ENCODE peak calls at places on chromosomes 2 and 18, in four cellular contexts. C, T, A and U are unnamed samples.

GRCh38 chr2:144596074-144596871 is 76.4 kb upstream of the ZEB2 start:
- DNase-seq in A (no peak), C (peak), T (peak), U (peak)

GRCh38 chr2:16626497-16626896 is 39.1 kb downstream of the CYRIA start:
- DNase-seq in A (peak), C (no peak), T (peak), U (peak)

GRCh38 chr18:25234740-25235345 is 117.1 kb downstream of the ZNF521 start:
- DNase-seq in C (no peak), T (no peak), A (no peak), U (no peak)

GRCh38 chr2:31137211-31138036 is 816 bp downstream of the GALNT14 start:
- DNase-seq in C (peak), A (no peak), T (no peak), U (no peak)

GRCh38 chr2:137607722-137608121 is 356.6 kb upstream of the HNMT start:
- DNase-seq in T (no peak), C (no peak), A (no peak), U (no peak)

GRCh38 chr2:136238552-136239346 is 120.8 kb upstream of the CXCR4 start:
- DNase-seq in C (peak), T (peak), A (no peak), U (peak)

GRCh38 chr18:59910967-59911366 is 11.2 kb downstream of the PMAIP1 start:
- DNase-seq in T (peak), A (no peak), C (peak), U (peak)

GRCh38 chr2:74142340-74142739 is 5.4 kb downstream of the BOLA3 start:
- DNase-seq in T (no peak), A (no peak), C (peak), U (no peak)

GRCh38 chr2:27249891-27250651 is 12.8 kb downstream of the SLC30A3 start:
- DNase-seq in A (peak), C (peak), T (peak), U (peak)

GRCh38 chr2:161418715-161419337 is 2.7 kb downstream of the TBR1 start:
- DNase-seq in A (peak), T (peak), C (peak), U (no peak)

GRCh38 chr2:215870986-215871385 is 142.4 kb downstream of the MREG start:
- DNase-seq in C (peak), T (no peak), A (no peak), U (no peak)
- TF ChIP-seq CTCF in C (peak), T (peak), A (peak), U (peak)

GRCh38 chr2:219426534-219427136 is 8.0 kb upstream of the SPEG start:
- DNase-seq in T (no peak), A (peak), C (no peak), U (no peak)
- H3K4me3 ChIP-seq in T (no peak), A (no peak), C (no peak), U (no peak)

GRCh38 chr18:6401687-6402086 is 13.0 kb downstream of the L3MBTL4 start:
- DNase-seq in A (no peak), T (no peak), C (no peak), U (no peak)
- TF ChIP-seq CTCF in A (no peak), T (no peak), C (no peak), U (no peak)

GRCh38 chr18:76431437-76432273 is 63.4 kb downstream of the ZNF516 start:
- DNase-seq in C (no peak), A (no peak), T (no peak), U (no peak)
- H3K4me3 ChIP-seq in C (no peak), A (no peak), T (no peak), U (no peak)